ENCODE peak calls at places on chromosomes 12 and 14, in six cellular contexts. E is stomach, V is brain microvascular endothelial cell, O is uterus, S is fibroblast of gingiva, C is Caki2. P is an unnamed sample.

GRCh38 chr14:77590845-77591506 is 25.5 kb downstream of the SPTLC2 start:
- DNase-seq in V (no peak), O (no peak), S (no peak), E (no peak), C (no peak), P (no peak)

GRCh38 chr14:101508948-101509729 is 52.2 kb upstream of the DIO3 start:
- DNase-seq in S (no peak), V (no peak), E (no peak), C (no peak), O (no peak), P (no peak)

GRCh38 chr12:107322063-107322462 is 228.7 kb upstream of the CRY1 start:
- DNase-seq in O (no peak), E (no peak), C (no peak), S (no peak), V (no peak), P (no peak)

GRCh38 chr14:59294662-59294992 is 106.2 kb downstream of the DAAM1 start:
- DNase-seq in C (no peak), S (peak), V (no peak), E (no peak), O (no peak), P (no peak)

GRCh38 chr12:39839072-39839471 is 219.5 kb upstream of the ABCD2 start:
- DNase-seq in V (no peak), E (no peak), S (no peak), C (no peak), O (no peak), P (no peak)

GRCh38 chr14:99605299-99605961 is 1.4 kb upstream of the CCDC85C start:
- DNase-seq in C (peak), V (no peak), S (peak), E (peak), O (peak), P (peak)

GRCh38 chr12:120259418-120260202 is 5.9 kb downstream of the PXN start:
- DNase-seq in S (peak), V (no peak), C (no peak), E (no peak), O (no peak), P (no peak)

GRCh38 chr12:49331360-49332222 is 5.4 kb downstream of the C1QL4 start:
- DNase-seq in E (peak), S (peak), O (peak), C (peak), V (peak), P (peak)

GRCh38 chr12:12224240-12224940 is 42.5 kb downstream of the LRP6 start:
- DNase-seq in O (no peak), V (no peak), S (no peak), C (no peak), E (no peak), P (peak)